ENCODE peak calls at places on chromosome 16, in seven cellular contexts. H is BJ; U is activated CD4-positive, alpha-beta T cell treated with anti-CD3 and anti-CD28 coated beads, Interleukin-2, amount 50 U/mL, for 4 hours; W is COR-L47; N is stimulated activated CD8-positive, alpha-beta memory T cell treated with anti-CD3 and anti-CD28 coated beads, Interleukin-15, amount 100 ng/mL, for 24 hours; D is T-helper 1 cell; A is NCI-H2081. F is an unnamed sample.

GRCh38 chr16:6019490-6019991 is 921.9 kb upstream of the EEF2KMT start:
- DNase-seq in H (no peak), U (no peak), W (no peak), N (no peak), D (no peak), A (no peak), F (no peak)

GRCh38 chr16:73060948-73061495 is 13.1 kb upstream of the ZFHX3 start:
- DNase-seq in H (no peak), U (no peak), W (no peak), N (no peak), D (no peak), A (no peak), F (no peak)

GRCh38 chr16:912684-913613 is 57.8 kb downstream of the LMF1 start:
- DNase-seq in H (no peak), U (no peak), W (peak), N (no peak), D (no peak), A (no peak), F (no peak)

GRCh38 chr16:12126091-12126806 is 149.7 kb downstream of the SNX29 start:
- DNase-seq in H (no peak), U (no peak), W (no peak), N (no peak), D (no peak), A (no peak), F (no peak)

GRCh38 chr16:84228321-84228838 is 11.4 kb downstream of the KCNG4 start:
- DNase-seq in H (peak), U (no peak), W (no peak), N (no peak), D (no peak), A (no peak), F (no peak)

GRCh38 chr16:28549301-28549899 is 4.3 kb upstream of the SGF29 start:
- DNase-seq in H (no peak), U (no peak), W (no peak), N (no peak), D (peak), A (no peak), F (peak)

GRCh38 chr16:17474572-17474971 is 3.8 kb upstream of the XYLT1 start:
- DNase-seq in H (no peak), U (no peak), W (no peak), N (no peak), D (peak), A (no peak), F (peak)

GRCh38 chr16:19644877-19645276 is 73.2 kb downstream of the KNOP1 start:
- DNase-seq in H (no peak), U (no peak), W (no peak), N (no peak), D (no peak), A (no peak), F (no peak)

GRCh38 chr16:49055824-49056545 is 225.7 kb downstream of the CBLN1 start:
- DNase-seq in H (no peak), U (no peak), W (no peak), N (no peak), D (no peak), A (no peak), F (peak)

F was measured in GM12865.